ENCODE peak calls at places on chromosomes 12 and 14, in eight cellular contexts. Y, P, A, O, S, J, F and W are unnamed samples.

GRCh38 chr14:65333926-65334687 is 78.4 kb upstream of the FUT8 start:
- DNase-seq in P (peak; percentile 65), F (no peak), J (no peak), A (peak; percentile 72), Y (no peak), S (peak; percentile 53), O (no peak), W (no peak)

GRCh38 chr12:78035913-78036658 is 205.4 kb downstream of the NAV3 start:
- DNase-seq in O (no peak), S (no peak), A (no peak), F (no peak), Y (no peak), P (peak; percentile 17), J (no peak), W (no peak)

GRCh38 chr14:69579476-69579875 is 4.8 kb upstream of the CCDC177 start:
- DNase-seq in S (no peak), P (no peak), O (no peak), J (no peak), F (no peak), A (no peak), Y (no peak), W (no peak)

GRCh38 chr12:43332977-43333649 is 218.9 kb downstream of the ADAMTS20 start:
- DNase-seq in J (no peak), A (no peak), O (no peak), Y (no peak), S (no peak), P (no peak), F (no peak), W (no peak)

GRCh38 chr14:45298427-45299117 is 45.6 kb upstream of the MIS18BP1 start:
- DNase-seq in A (no peak), Y (no peak), P (no peak), S (no peak), J (no peak), O (no peak), F (no peak), W (no peak)

GRCh38 chr12:29581641-29582040 is 84.2 kb upstream of the OVCH1 start:
- DNase-seq in S (no peak), F (no peak), J (no peak), Y (no peak), O (no peak), A (no peak), P (no peak), W (no peak)

GRCh38 chr12:10339441-10339840 is 31.8 kb downstream of the KLRD1 start:
- DNase-seq in S (no peak), J (no peak), Y (no peak), A (no peak), F (no peak), O (no peak), P (no peak), W (no peak)

GRCh38 chr12:116266220-116266619 is 11.3 kb downstream of the MED13L start:
- DNase-seq in P (peak; percentile 64), S (no peak), A (no peak), Y (no peak), J (no peak), O (no peak), F (no peak), W (no peak)

GRCh38 chr12:52370906-52371608 is 3.8 kb upstream of the KRT85 start:
- DNase-seq in A (peak; percentile 29), J (no peak), Y (no peak), F (peak; percentile 95), O (no peak), P (no peak), S (no peak), W (no peak)

GRCh38 chr12:95767703-95768102 is 22.9 kb downstream of the NTN4 start:
- DNase-seq in A (no peak), J (no peak), S (no peak), O (no peak), Y (no peak), F (no peak), P (peak; percentile 30), W (no peak)

GRCh38 chr12:110279976-110280783 is 867 bp upstream of the ATP2A2 start:
- DNase-seq in S (no peak), Y (peak; percentile 57), O (no peak), F (no peak), J (peak; percentile 43), P (peak; percentile 78), A (peak; percentile 57), W (peak; percentile 37)

GRCh38 chr12:32546272-32546671 is 132.8 kb upstream of the DNM1L start:
- DNase-seq in Y (no peak), A (no peak), S (no peak), J (no peak), P (no peak), O (no peak), F (no peak), W (no peak)
- H3K4me1 ChIP-seq in Y (no peaks in the 10 kb centered on the region), A (peaks cover 5% of the 10 kb centered on the region), S (no peaks in the 10 kb centered on the region), J (peaks cover 91% of the 10 kb centered on the region), P (peaks cover 42% of the 10 kb centered on the region), O (peaks cover 79% of the 10 kb centered on the region), F (peaks cover 81% of the 10 kb centered on the region), W (no peaks in the 10 kb centered on the region)

DNA sequence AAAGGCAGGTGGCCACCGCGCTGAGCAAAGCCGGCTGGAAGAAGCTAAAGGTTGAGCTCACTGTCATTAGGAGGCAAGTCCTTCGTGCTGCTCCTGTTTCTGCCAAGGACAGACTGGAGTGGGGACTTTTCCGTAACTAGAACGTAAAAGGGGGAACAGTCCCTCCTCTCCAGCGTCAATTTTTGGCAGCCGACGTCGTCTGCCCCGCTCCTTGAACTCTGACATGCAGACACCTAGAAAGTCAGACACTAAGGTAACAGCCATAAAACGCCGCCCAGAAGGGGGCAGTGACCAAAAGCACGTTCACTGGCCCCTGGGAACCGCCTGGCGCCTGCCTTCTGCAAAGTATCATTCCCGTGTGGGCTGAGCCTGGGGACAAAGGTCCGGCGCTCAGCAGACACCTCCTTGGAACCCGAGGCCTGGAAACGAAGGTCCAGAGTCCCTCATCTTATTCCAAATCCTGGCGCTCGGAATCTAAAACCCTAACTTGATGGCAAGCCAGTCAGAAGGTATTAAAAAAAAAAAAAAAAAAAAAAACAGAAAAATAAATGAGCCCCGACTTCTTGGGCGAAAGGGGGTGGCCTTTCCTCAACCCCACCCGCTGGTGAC is 1.1 kb upstream of the LRP1 start:
- DNase-seq in O (no peak), Y (peak; percentile 73), P (peak; percentile 85), J (peak; percentile 84), A (peak; percentile 90), S (peak; percentile 77), F (no peak), W (peak; percentile 73)
- TF ChIP-seq CTCF in O (peak; percentile 11), Y (peak; percentile 69), P (peak; percentile 26), J (no peak), A (no peak), S (no peak), F (peak; percentile 33), W (peak; percentile 18)

DNA sequence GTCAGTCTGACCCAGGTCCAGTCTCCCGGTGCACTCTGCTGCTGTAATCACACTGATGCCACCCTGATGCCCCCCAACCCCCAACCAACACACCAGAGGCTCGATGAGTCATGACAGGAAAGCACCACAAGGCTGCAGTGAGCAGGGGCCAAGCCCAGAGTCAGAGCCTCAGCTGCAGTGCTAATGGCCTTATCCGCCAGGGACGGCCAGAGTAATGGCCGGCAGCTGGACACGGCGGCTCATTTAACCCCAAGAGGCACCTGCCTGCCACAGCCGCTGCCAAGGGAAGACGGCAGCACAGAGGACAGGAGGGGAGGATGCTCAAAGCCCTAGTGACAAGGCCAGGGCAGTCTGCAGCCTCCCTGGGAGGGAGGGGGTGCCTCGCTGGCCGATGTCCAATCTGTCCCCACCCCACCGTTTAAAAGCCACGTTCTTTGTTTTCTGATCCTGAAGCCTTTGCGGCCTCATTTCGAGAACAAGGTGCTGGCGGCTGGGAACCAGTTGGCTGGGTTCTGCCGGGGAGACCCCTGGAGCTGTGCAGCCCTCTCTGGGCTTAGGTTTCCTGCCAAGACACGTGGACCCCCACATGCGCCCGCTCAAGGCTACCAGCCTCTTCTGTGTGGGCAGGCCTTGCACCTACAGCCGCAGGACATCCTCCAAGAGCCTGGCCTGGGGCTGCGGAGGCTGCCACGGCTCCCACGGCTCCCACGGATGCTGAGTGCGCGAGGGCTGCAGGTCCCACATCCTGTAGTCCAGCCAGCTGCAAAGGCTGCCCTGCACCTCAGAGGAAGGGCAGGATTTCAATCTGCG is 13.1 kb downstream of the CCDC85C start:
- DNase-seq in F (no peak), O (no peak), J (no peak), A (no peak), P (no peak), S (no peak), Y (no peak), W (no peak)
- TF ChIP-seq POLR2AphosphoS5 in F (no peak), O (no peak), J (no peak), A (no peak), P (no peak), S (no peak), Y (no peak), W (no peak)

GRCh38 chr14:39452680-39453079 is 20.4 kb upstream of the FBXO33 start:
- DNase-seq in P (no peak), A (no peak), Y (no peak), F (no peak), J (no peak), O (no peak), S (no peak), W (no peak)
- H3K4me1 ChIP-seq in P (no peaks in the 10 kb centered on the region), A (no peaks in the 10 kb centered on the region), Y (no peaks in the 10 kb centered on the region), F (no peaks in the 10 kb centered on the region), J (peaks cover 7% of the 10 kb centered on the region), O (no peaks in the 10 kb centered on the region), S (no peaks in the 10 kb centered on the region), W (no peaks in the 10 kb centered on the region)

DNA sequence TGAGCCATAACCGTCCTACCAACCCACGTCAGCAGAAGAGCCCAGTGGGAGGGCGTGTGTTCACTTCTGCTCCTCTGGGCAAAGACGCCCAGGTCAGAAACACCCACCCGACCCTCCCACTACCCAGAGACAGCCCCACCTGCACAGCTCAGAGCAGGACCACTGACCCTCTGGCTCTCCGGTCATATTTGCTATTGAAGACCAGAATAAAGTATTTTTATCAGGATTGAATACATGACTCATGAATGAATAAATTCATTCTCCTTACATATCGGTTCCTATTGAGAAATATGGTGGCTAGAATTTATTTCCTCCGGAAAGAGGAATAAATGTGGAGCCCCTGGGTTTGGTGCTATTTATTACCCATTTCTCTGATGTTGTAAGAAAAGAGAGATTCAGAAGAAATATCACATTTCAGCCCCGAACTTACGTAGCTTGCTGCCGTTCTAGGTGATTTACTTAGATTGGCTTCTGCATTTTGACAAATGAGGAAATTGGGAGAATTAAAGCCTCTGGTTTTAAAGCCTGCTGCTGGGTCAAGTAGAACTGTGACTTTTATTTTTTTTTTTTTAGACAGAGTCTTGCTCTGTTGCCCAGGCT is 36.4 kb upstream of the P2RX7 start:
- DNase-seq in S (no peak), J (no peak), P (no peak), O (no peak), A (no peak), F (no peak), Y (no peak), W (no peak)
- TF ChIP-seq CTCF in S (no peak), J (no peak), P (no peak), O (no peak), A (no peak), F (no peak), Y (no peak), W (no peak)

GRCh38 chr14:105702275-105702817 is 176.0 kb downstream of the TMEM121 start:
- DNase-seq in O (no peak), A (no peak), J (no peak), F (no peak), P (no peak), S (no peak), Y (no peak), W (no peak)
- TF ChIP-seq POLR2AphosphoS5 in O (no peak), A (no peak), J (no peak), F (no peak), P (no peak), S (no peak), Y (no peak), W (no peak)